ENCODE peak calls at places on chromosomes 16 and 17, in four cellular contexts. One of them, this sample, is unnamed. For H3K27me3, the result is how much of the 10 kb centered on the place peaks cover.

GRCh38 chr16:69796285-69797118 is 34.4 kb downstream of the WWP2 start:
- DNase-seq in heart right ventricle: peak
- DNase-seq in PC-3: peak
- DNase-seq in mammary epithelial cell: peak
- DNase-seq in this sample: peak

GRCh38 chr17:75605790-75606189 is 18.2 kb downstream of the MYO15B start:
- DNase-seq in heart right ventricle: no peak
- DNase-seq in PC-3: no peak
- DNase-seq in mammary epithelial cell: no peak
- DNase-seq in this sample: no peak

GRCh38 chr16:4093495-4094137 is 22.6 kb downstream of the ADCY9 start:
- DNase-seq in heart right ventricle: peak
- DNase-seq in PC-3: no peak
- DNase-seq in mammary epithelial cell: no peak
- DNase-seq in this sample: no peak

GRCh38 chr17:968812-969766 is 10.5 kb downstream of the NXN start:
- DNase-seq in PC-3: no peak
- DNase-seq in mammary epithelial cell: no peak
- DNase-seq in heart right ventricle: no peak
- DNase-seq in this sample: peak

GRCh38 chr16:11058820-11059219 is 114.5 kb downstream of the CLEC16A start:
- DNase-seq in mammary epithelial cell: no peak
- DNase-seq in heart right ventricle: no peak
- DNase-seq in PC-3: no peak
- DNase-seq in this sample: no peak

GRCh38 chr16:83952587-83952939 is 477 bp upstream of the OSGIN1 start:
- DNase-seq in PC-3: peak
- DNase-seq in mammary epithelial cell: no peak
- DNase-seq in heart right ventricle: no peak
- DNase-seq in this sample: peak

GRCh38 chr17:8192070-8192815 is 2.3 kb upstream of the BORCS6 start:
- DNase-seq in heart right ventricle: peak
- DNase-seq in mammary epithelial cell: peak
- DNase-seq in PC-3: peak
- DNase-seq in this sample: peak

GRCh38 chr17:20300399-20301037 is 166.8 kb downstream of the LGALS9B start:
- DNase-seq in heart right ventricle: no peak
- DNase-seq in mammary epithelial cell: no peak
- DNase-seq in PC-3: no peak
- DNase-seq in this sample: no peak

GRCh38 chr17:4498461-4499397 is at the start of gene SPNS2:
- DNase-seq in mammary epithelial cell: peak
- DNase-seq in PC-3: peak
- DNase-seq in heart right ventricle: peak
- DNase-seq in this sample: no peak

GRCh38 chr17:63116967-63117366 is 150.9 kb downstream of the TANC2 start:
- DNase-seq in heart right ventricle: no peak
- DNase-seq in mammary epithelial cell: peak
- DNase-seq in PC-3: no peak
- DNase-seq in this sample: peak

GRCh38 chr17:37787055-37787720 is 42.3 kb upstream of the HNF1B start:
- DNase-seq in heart right ventricle: no peak
- DNase-seq in mammary epithelial cell: no peak
- DNase-seq in PC-3: no peak
- DNase-seq in this sample: no peak

GRCh38 chr17:48915459-48916282 is 7.5 kb downstream of the UBE2Z start:
- DNase-seq in heart right ventricle: no peak
- DNase-seq in mammary epithelial cell: peak
- DNase-seq in PC-3: peak
- DNase-seq in this sample: peak

GRCh38 chr17:56351675-56352074 is 198.4 kb downstream of the ANKFN1 start:
- DNase-seq in PC-3: peak
- DNase-seq in mammary epithelial cell: no peak
- DNase-seq in heart right ventricle: no peak
- DNase-seq in this sample: no peak

GRCh38 chr16:66913081-66913480 is 5.6 kb downstream of the CDH16 start:
- DNase-seq in PC-3: no peak
- DNase-seq in mammary epithelial cell: no peak
- DNase-seq in heart right ventricle: no peak
- DNase-seq in this sample: no peak

GRCh38 chr17:39753514-39754160 is 15.9 kb downstream of the GRB7 start:
- DNase-seq in heart right ventricle: peak
- DNase-seq in PC-3: peak
- DNase-seq in mammary epithelial cell: no peak
- DNase-seq in this sample: no peak

GRCh38 chr17:39752241-39752831 is 14.6 kb downstream of the GRB7 start:
- DNase-seq in PC-3: no peak
- DNase-seq in heart right ventricle: no peak
- DNase-seq in mammary epithelial cell: no peak
- DNase-seq in this sample: no peak

GRCh38 chr17:39750131-39751015 is 12.6 kb downstream of the GRB7 start:
- DNase-seq in heart right ventricle: peak
- DNase-seq in PC-3: no peak
- DNase-seq in mammary epithelial cell: peak
- DNase-seq in this sample: peak

GRCh38 chr17:39751637-39752036 is 13.9 kb downstream of the GRB7 start:
- DNase-seq in mammary epithelial cell: no peak
- DNase-seq in heart right ventricle: no peak
- DNase-seq in PC-3: no peak
- DNase-seq in this sample: no peak

DNA sequence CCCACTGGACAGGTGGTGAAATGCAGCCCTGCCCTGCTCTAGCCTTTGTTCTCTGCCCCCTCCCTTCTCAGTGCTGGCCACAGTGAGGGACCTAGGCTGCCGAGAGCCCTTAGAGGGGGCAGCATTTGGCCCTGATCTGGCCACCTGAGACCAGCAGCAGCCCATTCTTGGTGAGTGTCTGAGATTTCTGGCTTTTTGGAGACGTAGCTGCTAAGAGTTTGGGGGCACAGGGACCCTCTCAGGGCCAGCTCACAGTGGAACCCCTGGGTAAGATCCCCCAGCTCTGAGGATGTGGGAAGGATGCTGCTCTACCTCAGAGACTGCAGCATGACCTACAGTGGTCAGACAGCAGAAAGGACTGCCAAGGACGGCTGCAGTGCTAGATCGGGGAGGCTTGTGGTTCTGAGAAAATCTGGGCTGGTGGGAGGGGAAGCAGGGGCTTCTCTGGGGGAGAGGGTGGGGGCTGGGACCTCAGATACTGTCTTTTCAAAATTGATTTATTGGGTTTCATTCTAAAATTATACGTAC is 13.3 kb downstream of the GRB7 start:
- DNase-seq in PC-3: no peak
- DNase-seq in mammary epithelial cell: no peak
- DNase-seq in heart right ventricle: no peak
- DNase-seq in this sample: no peak
- H3K27ac ChIP-seq in PC-3: no peak
- H3K27ac ChIP-seq in mammary epithelial cell: no peak
- H3K27ac ChIP-seq in heart right ventricle: no peak
- H3K27ac ChIP-seq in this sample: no peak

GRCh38 chr17:61283043-61283442 is 116.6 kb upstream of the TBX2 start:
- DNase-seq in mammary epithelial cell: no peak
- DNase-seq in PC-3: no peak
- DNase-seq in heart right ventricle: no peak
- DNase-seq in this sample: no peak
- TF ChIP-seq CTCF in mammary epithelial cell: no peak
- TF ChIP-seq CTCF in PC-3: no peak
- TF ChIP-seq CTCF in heart right ventricle: no peak
- TF ChIP-seq CTCF in this sample: no peak

DNA sequence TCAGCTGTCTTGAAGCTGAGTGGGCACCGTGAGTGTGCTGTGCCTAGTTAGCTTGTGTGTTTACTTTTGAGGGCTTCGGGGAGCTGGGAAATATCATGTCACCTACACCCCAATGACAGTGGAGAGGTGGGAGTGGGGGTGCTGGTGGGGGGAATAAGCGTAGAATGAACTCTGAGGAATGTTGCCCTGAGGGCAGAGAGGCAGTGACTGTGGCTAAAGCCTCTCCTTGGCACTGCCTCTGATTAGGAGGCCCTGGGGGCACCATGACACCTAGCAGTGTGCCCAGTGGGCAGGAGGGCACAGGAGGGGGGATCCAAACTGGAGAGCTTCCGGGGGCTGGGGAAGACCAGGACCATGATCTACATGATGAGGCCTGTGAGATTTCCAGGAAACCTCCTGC is 24.8 kb downstream of the CACNA1G start:
- DNase-seq in mammary epithelial cell: no peak
- DNase-seq in heart right ventricle: no peak
- DNase-seq in PC-3: no peak
- DNase-seq in this sample: no peak
- H3K27me3 ChIP-seq in mammary epithelial cell: under half
- H3K27me3 ChIP-seq in heart right ventricle: under half
- H3K27me3 ChIP-seq in PC-3: under half
- H3K27me3 ChIP-seq in this sample: under half

GRCh38 chr16:82031116-82032084 is 3.7 kb upstream of the HSD17B2 start:
- DNase-seq in heart right ventricle: no peak
- DNase-seq in PC-3: peak
- DNase-seq in mammary epithelial cell: peak
- DNase-seq in this sample: peak

GRCh38 chr16:82037251-82037650 is 2.2 kb downstream of the HSD17B2 start:
- DNase-seq in heart right ventricle: no peak
- DNase-seq in mammary epithelial cell: no peak
- DNase-seq in PC-3: no peak
- DNase-seq in this sample: no peak

GRCh38 chr16:82034981-82035612 is at the start of gene HSD17B2:
- DNase-seq in mammary epithelial cell: peak
- DNase-seq in heart right ventricle: no peak
- DNase-seq in PC-3: peak
- DNase-seq in this sample: peak

GRCh38 chr16:82033683-82034300 is 1.3 kb upstream of the HSD17B2 start:
- DNase-seq in PC-3: peak
- DNase-seq in heart right ventricle: no peak
- DNase-seq in mammary epithelial cell: no peak
- DNase-seq in this sample: no peak

GRCh38 chr16:82033006-82033405 is 2.0 kb upstream of the HSD17B2 start:
- DNase-seq in PC-3: no peak
- DNase-seq in mammary epithelial cell: no peak
- DNase-seq in heart right ventricle: no peak
- DNase-seq in this sample: no peak
- H3K27ac ChIP-seq in PC-3: peak
- H3K27ac ChIP-seq in mammary epithelial cell: no peak
- H3K27ac ChIP-seq in heart right ventricle: no peak
- H3K27ac ChIP-seq in this sample: no peak

GRCh38 chr16:85370881-85371651 is 242.1 kb upstream of the GSE1 start:
- DNase-seq in mammary epithelial cell: peak
- DNase-seq in PC-3: no peak
- DNase-seq in heart right ventricle: no peak
- DNase-seq in this sample: no peak
- TF ChIP-seq CTCF in mammary epithelial cell: no peak
- TF ChIP-seq CTCF in PC-3: no peak
- TF ChIP-seq CTCF in heart right ventricle: no peak
- TF ChIP-seq CTCF in this sample: peak